ENCODE peak calls at places on chromosome 18, in four cellular contexts. O is fibroblast of lung, Z is HFF-Myc, R is cardiac fibroblast. X is an unnamed sample.

GRCh38 chr18:23591011-23591410 is 4.7 kb upstream of the NPC1 start:
- DNase-seq in O (peak; percentile 29), Z (no peak), R (peak; percentile 67), X (no peak)

GRCh38 chr18:62551972-62552513 is 29.2 kb downstream of the ZCCHC2 start:
- DNase-seq in O (no peak), Z (no peak), R (no peak), X (no peak)

GRCh38 chr18:55453186-55453585 is 134.8 kb downstream of the TCF4 start:
- DNase-seq in O (no peak), R (no peak), Z (no peak), X (no peak)

GRCh38 chr18:48831113-48831759 is 119.5 kb downstream of the SMAD7 start:
- DNase-seq in O (no peak), R (no peak), Z (no peak), X (no peak)

GRCh38 chr18:76619342-76620315 is 124.6 kb upstream of the ZNF516 start:
- DNase-seq in R (peak; percentile 79), O (peak; percentile 76), Z (no peak), X (no peak)

GRCh38 chr18:35438480-35439234 is 59.1 kb downstream of the INO80C start:
- DNase-seq in R (peak; percentile 54), O (no peak), Z (no peak), X (no peak)

GRCh38 chr18:32425466-32425865 is 45.2 kb downstream of the GAREM1 start:
- DNase-seq in O (peak; percentile 75), Z (no peak), R (peak; percentile 80), X (no peak)

GRCh38 chr18:32289480-32290075 is 99.7 kb downstream of the MEP1B start:
- DNase-seq in Z (peak; percentile 56), R (peak; percentile 85), O (peak; percentile 82), X (no peak)

GRCh38 chr18:27564066-27564465 is 379.0 kb upstream of the CHST9 start:
- DNase-seq in R (no peak), Z (no peak), O (no peak), X (no peak)

GRCh38 chr18:9918016-9918680 is 4.3 kb downstream of the VAPA start:
- DNase-seq in Z (no peak), O (no peak), R (peak; percentile 54), X (no peak)

GRCh38 chr18:9792565-9793226 is 84.6 kb downstream of the RAB31 start:
- DNase-seq in Z (no peak), O (no peak), R (no peak), X (no peak)

GRCh38 chr18:79361766-79362522 is 33.8 kb upstream of the NFATC1 start:
- DNase-seq in Z (no peak), R (peak; percentile 83), O (peak; percentile 71), X (peak; percentile 21)

GRCh38 chr18:3903341-3903740 is 453.4 kb downstream of the TGIF1 start:
- DNase-seq in R (peak; percentile 90), Z (peak; percentile 74), O (peak; percentile 89), X (peak; percentile 87)

GRCh38 chr18:31512203-31512764 is 14.3 kb downstream of the DSG2 start:
- DNase-seq in Z (no peak), R (peak; percentile 77), O (peak; percentile 48), X (no peak)

GRCh38 chr18:2900742-2901404 is 54.1 kb downstream of the EMILIN2 start:
- DNase-seq in O (no peak), R (no peak), Z (no peak), X (no peak)

GRCh38 chr18:78995740-78996395 is 16.2 kb downstream of the SALL3 start:
- DNase-seq in R (no peak), O (no peak), Z (no peak), X (no peak)

GRCh38 chr18:69730664-69731063 is 217.0 kb downstream of the CD226 start:
- DNase-seq in O (no peak), R (no peak), Z (no peak), X (no peak)

GRCh38 chr18:2981212-2981728 is 31.7 kb downstream of the LPIN2 start:
- DNase-seq in O (peak; percentile 96), R (peak; percentile 94), Z (peak; percentile 92), X (peak; percentile 81)

GRCh38 chr18:30280861-30281470 is 761.6 kb downstream of the DSC3 start:
- DNase-seq in R (peak; percentile 87), Z (peak; percentile 29), O (peak; percentile 65), X (no peak)

GRCh38 chr18:34196231-34196630 is 28.5 kb downstream of the NOL4 start:
- DNase-seq in Z (no peak), R (no peak), O (no peak), X (no peak)

GRCh38 chr18:5890261-5890605 is 5.1 kb downstream of the TMEM200C start:
- DNase-seq in Z (no peak), O (no peak), R (no peak), X (no peak)
- H3K4me3 ChIP-seq in Z (no peak overlapping the region), O (no peak overlapping the region), R (no peak overlapping the region), X (no peak overlapping the region)

GRCh38 chr18:6874316-6874715 is 144.8 kb downstream of the ARHGAP28 start:
- DNase-seq in O (peak; percentile 27), R (peak; percentile 28), Z (no peak), X (no peak)
- TF ChIP-seq CTCF in O (peak; percentile 5), R (peak; percentile 4), Z (no peak), X (no peak)

GRCh38 chr18:74800098-74800497 is 202.4 kb downstream of the ZNF407 start:
- DNase-seq in Z (no peak), R (no peak), O (no peak), X (no peak)
- H3K4me3 ChIP-seq in Z (no peak overlapping the region), R (no peak overlapping the region), O (no peak overlapping the region), X (no peak overlapping the region)

DNA sequence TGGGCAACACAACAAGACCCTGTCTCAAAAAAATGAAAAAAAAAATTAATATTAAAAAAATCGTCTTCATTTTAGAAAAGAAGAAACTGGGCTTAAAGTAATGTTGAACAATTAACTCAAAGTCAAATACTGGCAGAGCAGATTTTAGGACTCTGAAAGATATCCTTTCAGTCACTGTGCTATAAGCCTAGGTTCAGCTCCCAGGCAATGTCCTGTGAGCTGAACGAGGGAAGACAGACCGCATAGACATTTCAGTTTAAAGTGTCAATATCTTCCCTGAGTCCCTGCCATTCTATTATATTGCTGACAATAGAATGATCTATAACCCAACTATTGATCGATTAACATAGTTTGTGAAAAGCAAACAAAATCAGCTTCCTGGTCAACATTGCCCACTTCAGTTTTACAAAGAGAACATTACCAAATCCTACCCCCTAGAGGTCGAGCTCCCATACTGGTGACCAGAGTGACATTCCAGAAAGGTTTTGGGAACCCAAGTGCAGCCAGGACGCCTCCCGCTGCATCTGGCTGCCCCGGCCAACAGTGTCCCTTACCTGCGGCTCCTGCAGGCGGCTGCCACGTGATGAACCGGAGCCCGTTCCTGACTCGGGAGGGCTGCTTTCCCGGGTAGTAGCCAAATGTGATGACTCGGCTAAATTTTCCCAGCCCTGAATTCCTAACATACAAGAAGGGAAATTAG is 639 bp downstream of the MRO start:
- DNase-seq in O (no peak), Z (no peak), R (peak; percentile 18), X (no peak)
- TF ChIP-seq CTCF in O (peak; percentile 15), Z (no peak), R (peak; percentile 22), X (no peak)

GRCh38 chr18:57803119-57803969 is at the start of gene ATP8B1:
- DNase-seq in O (peak; percentile 74), Z (no peak), R (peak; percentile 77), X (no peak)
- H3K4me3 ChIP-seq in O (peak within 1 kb of the TSS; percentile 79), Z (peak within 1 kb of the TSS; percentile 86), R (peak within 1 kb of the TSS; percentile 88), X (peak within 1 kb of the TSS; percentile 98)

GRCh38 chr18:67590571-67591141 is 74.1 kb upstream of the DSEL start:
- DNase-seq in R (peak; percentile 46), Z (no peak), O (peak; percentile 53), X (no peak)
- TF ChIP-seq CTCF in R (peak; percentile 8), Z (no peak), O (peak; percentile 29), X (no peak)

GRCh38 chr18:25140962-25141308 is 211.0 kb downstream of the ZNF521 start:
- DNase-seq in Z (no peak), O (no peak), R (no peak), X (no peak)

GRCh38 chr18:25136416-25137132 is 215.4 kb downstream of the ZNF521 start:
- DNase-seq in R (peak; percentile 6), Z (no peak), O (no peak), X (no peak)

GRCh38 chr18:25137133-25137472 is 214.9 kb downstream of the ZNF521 start:
- DNase-seq in O (no peak), Z (no peak), R (no peak), X (no peak)

GRCh38 chr18:25141796-25142365 is 210.1 kb downstream of the ZNF521 start:
- DNase-seq in Z (no peak), R (no peak), O (no peak), X (no peak)

DNA sequence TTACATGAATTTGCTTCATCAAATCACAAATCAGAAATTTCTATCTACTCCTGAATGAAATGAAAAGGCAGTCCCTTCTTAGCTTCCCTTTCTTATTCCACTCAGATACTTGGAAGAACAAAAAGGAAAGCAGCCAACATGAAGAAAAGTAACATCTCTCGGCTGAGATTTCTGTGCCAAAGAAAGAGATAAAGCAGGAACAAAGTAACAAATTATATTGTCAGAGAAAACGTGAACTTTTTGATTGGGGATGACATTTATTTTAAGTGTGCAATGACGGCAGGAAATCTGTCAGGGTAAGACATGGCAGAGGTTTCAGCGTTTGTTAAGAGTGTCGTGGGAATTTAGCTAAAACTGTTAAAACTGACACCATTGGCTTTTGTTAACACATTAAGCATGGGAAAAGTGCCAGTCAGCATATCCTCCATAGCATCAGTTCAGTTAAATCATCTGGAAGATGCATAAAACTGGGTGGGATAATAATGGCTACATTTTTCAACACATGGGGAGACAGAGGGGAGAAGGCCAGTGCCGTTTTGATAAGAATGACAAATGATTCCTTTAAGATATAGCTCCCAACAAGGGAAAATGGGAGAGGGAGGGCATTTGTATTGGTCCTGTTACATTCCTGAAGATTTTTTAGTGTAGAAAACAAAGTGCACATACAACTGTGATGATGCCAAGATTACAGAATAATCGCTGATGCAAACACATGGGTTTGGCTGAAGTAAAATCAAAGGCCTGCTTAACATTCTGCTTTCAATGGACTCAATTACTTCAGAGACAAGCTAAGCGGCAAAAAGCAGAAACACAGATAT is 211.6 kb downstream of the ZNF521 start:
- DNase-seq in Z (no peak), O (no peak), R (no peak), X (no peak)
- H3K4me3 ChIP-seq in Z (no peak overlapping the region), O (no peak overlapping the region), R (no peak overlapping the region), X (no peak overlapping the region)

DNA sequence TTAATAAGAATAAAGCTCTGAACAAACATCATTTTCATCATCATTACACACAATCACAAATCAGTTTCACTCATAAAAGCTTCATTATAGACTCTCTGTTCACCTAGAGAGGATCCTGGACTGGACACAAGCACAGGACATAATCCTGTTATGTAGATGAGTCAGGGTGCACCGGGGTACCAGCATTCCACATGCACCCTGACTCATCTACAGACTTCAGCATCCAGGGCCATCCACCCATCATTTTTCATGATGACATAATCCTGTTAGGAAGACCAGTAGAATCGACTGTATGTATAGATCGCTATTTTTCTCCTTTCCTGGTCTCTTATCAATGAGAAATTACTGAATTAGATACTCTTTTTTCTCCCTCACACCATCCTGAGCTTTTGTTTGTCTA is 73.7 kb upstream of the PIK3C3 start:
- DNase-seq in R (peak; percentile 67), O (peak; percentile 21), Z (no peak), X (no peak)
- TF ChIP-seq CTCF in R (no peak), O (no peak), Z (no peak), X (no peak)